ENCODE peak calls at places on chromosomes 13 and 19, in four cellular contexts. One of them, this sample, is unnamed.

GRCh38 chr13:93230466-93230865 is 3.9 kb downstream of the GPC6 start:
- DNase-seq in H1: no peak
- DNase-seq in K562: no peak
- DNase-seq in SK-N-SH: no peak
- DNase-seq in this sample: no peak

GRCh38 chr13:101545521-101545920 is 93.0 kb downstream of the ITGBL1 start:
- DNase-seq in H1: no peak
- DNase-seq in SK-N-SH: no peak
- DNase-seq in K562: no peak
- DNase-seq in this sample: no peak

GRCh38 chr13:29319451-29319850 is 276.0 kb downstream of the SLC7A1 start:
- DNase-seq in SK-N-SH: no peak
- DNase-seq in K562: no peak
- DNase-seq in H1: peak
- DNase-seq in this sample: peak

GRCh38 chr19:8081569-8082550 is 29.3 kb downstream of the CCL25 start:
- DNase-seq in K562: no peak
- DNase-seq in SK-N-SH: no peak
- DNase-seq in H1: no peak
- DNase-seq in this sample: no peak

GRCh38 chr13:61294467-61295186 is 121.0 kb downstream of the PCDH20 start:
- DNase-seq in SK-N-SH: no peak
- DNase-seq in H1: no peak
- DNase-seq in K562: no peak
- DNase-seq in this sample: no peak

GRCh38 chr19:34366670-34367423 is 1.9 kb downstream of the GPI start:
- DNase-seq in K562: peak
- DNase-seq in SK-N-SH: no peak
- DNase-seq in H1: no peak
- DNase-seq in this sample: no peak

GRCh38 chr13:112397108-112397507 is 21.0 kb downstream of the SPACA7 start:
- DNase-seq in K562: no peak
- DNase-seq in SK-N-SH: no peak
- DNase-seq in H1: no peak
- DNase-seq in this sample: no peak

GRCh38 chr13:98142427-98143156 is at the start of gene FARP1:
- DNase-seq in SK-N-SH: peak
- DNase-seq in K562: peak
- DNase-seq in H1: no peak
- DNase-seq in this sample: peak

GRCh38 chr19:7067716-7068115 is 1.8 kb upstream of the ZNF557 start:
- DNase-seq in K562: no peak
- DNase-seq in SK-N-SH: no peak
- DNase-seq in H1: no peak
- DNase-seq in this sample: no peak

GRCh38 chr13:98580420-98580819 is 3.5 kb upstream of the STK24 start:
- DNase-seq in H1: no peak
- DNase-seq in SK-N-SH: no peak
- DNase-seq in K562: no peak
- DNase-seq in this sample: no peak

GRCh38 chr13:41981961-41982723 is 21.2 kb upstream of the VWA8 start:
- DNase-seq in K562: peak
- DNase-seq in SK-N-SH: no peak
- DNase-seq in H1: no peak
- DNase-seq in this sample: no peak

GRCh38 chr13:41588899-41589298 is 131.5 kb downstream of the RGCC start:
- DNase-seq in H1: no peak
- DNase-seq in SK-N-SH: no peak
- DNase-seq in K562: peak
- DNase-seq in this sample: no peak

GRCh38 chr19:16661480-16662034 is 618 bp downstream of the TMEM38A start:
- DNase-seq in SK-N-SH: peak
- DNase-seq in K562: peak
- DNase-seq in H1: no peak
- DNase-seq in this sample: peak

GRCh38 chr13:52353116-52353718 is 52.8 kb downstream of the THSD1 start:
- DNase-seq in K562: no peak
- DNase-seq in SK-N-SH: no peak
- DNase-seq in H1: no peak
- DNase-seq in this sample: no peak

GRCh38 chr19:40588110-40588854 is 11.6 kb downstream of the SHKBP1 start:
- DNase-seq in SK-N-SH: no peak
- DNase-seq in K562: no peak
- DNase-seq in H1: no peak
- DNase-seq in this sample: no peak

GRCh38 chr13:31756346-31756745 is 17.0 kb downstream of the RXFP2 start:
- DNase-seq in K562: no peak
- DNase-seq in SK-N-SH: no peak
- DNase-seq in H1: no peak
- DNase-seq in this sample: no peak

GRCh38 chr13:80605007-80605406 is 264.1 kb upstream of the SPRY2 start:
- DNase-seq in SK-N-SH: no peak
- DNase-seq in K562: no peak
- DNase-seq in H1: no peak
- DNase-seq in this sample: no peak

GRCh38 chr19:38068851-38069250 is 155.2 kb downstream of the DPF1 start:
- DNase-seq in SK-N-SH: no peak
- DNase-seq in H1: no peak
- DNase-seq in K562: no peak
- DNase-seq in this sample: no peak

GRCh38 chr13:109790071-109790470 is 3.7 kb upstream of the IRS2 start:
- DNase-seq in H1: no peak
- DNase-seq in K562: no peak
- DNase-seq in SK-N-SH: no peak
- DNase-seq in this sample: no peak

GRCh38 chr19:7888145-7888825 is at the start of gene LRRC8E:
- DNase-seq in H1: no peak
- DNase-seq in SK-N-SH: peak
- DNase-seq in K562: peak
- DNase-seq in this sample: peak

GRCh38 chr19:38221421-38221820 is 2.6 kb downstream of the DPF1 start:
- DNase-seq in SK-N-SH: no peak
- DNase-seq in K562: no peak
- DNase-seq in H1: no peak
- DNase-seq in this sample: no peak

GRCh38 chr19:35451278-35452096 is 3.4 kb downstream of the FFAR2 start:
- DNase-seq in K562: no peak
- DNase-seq in H1: no peak
- DNase-seq in SK-N-SH: no peak
- DNase-seq in this sample: no peak

GRCh38 chr19:919157-920050 is 2.3 kb downstream of the KISS1R start:
- DNase-seq in K562: no peak
- DNase-seq in H1: no peak
- DNase-seq in SK-N-SH: no peak
- DNase-seq in this sample: peak

GRCh38 chr19:41934849-41935374 is 6.7 kb upstream of the ERFL start:
- DNase-seq in K562: peak
- DNase-seq in H1: peak
- DNase-seq in SK-N-SH: peak
- DNase-seq in this sample: peak

GRCh38 chr19:6979341-6979740 is 41.9 kb downstream of the MBD3L2B start:
- DNase-seq in K562: no peak
- DNase-seq in SK-N-SH: no peak
- DNase-seq in H1: no peak
- DNase-seq in this sample: no peak

GRCh38 chr13:51243832-51244231 is 21.6 kb downstream of the FAM124A start:
- DNase-seq in SK-N-SH: no peak
- DNase-seq in H1: peak
- DNase-seq in K562: no peak
- DNase-seq in this sample: peak

GRCh38 chr13:112032186-112032835 is 34.6 kb upstream of the SOX1 start:
- DNase-seq in H1: no peak
- DNase-seq in SK-N-SH: no peak
- DNase-seq in K562: no peak
- DNase-seq in this sample: no peak

GRCh38 chr13:107867701-107868661 is 347.4 kb downstream of the LIG4 start:
- DNase-seq in K562: peak
- DNase-seq in SK-N-SH: peak
- DNase-seq in H1: no peak
- DNase-seq in this sample: peak

DNA sequence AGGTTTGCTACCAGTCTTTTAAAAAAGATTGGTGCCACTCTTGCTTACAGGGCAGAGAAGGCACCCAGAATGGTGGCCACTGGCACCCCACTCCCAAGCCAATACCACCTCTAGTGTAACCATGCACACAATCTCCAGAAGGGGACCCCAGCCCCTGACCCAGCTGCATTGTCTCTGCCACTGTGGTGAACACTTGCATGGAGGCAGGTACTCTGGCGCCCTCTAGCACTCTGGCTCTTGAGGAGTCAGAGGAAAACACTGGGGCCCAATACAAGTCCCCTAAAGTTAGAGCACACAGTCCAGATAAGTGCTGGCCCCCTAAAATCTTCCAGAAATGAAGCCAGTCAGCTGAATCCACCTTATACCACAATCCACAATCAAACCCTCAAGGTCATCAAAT is 6.0 kb downstream of the ERVV-1 start:
- DNase-seq in K562: no peak
- DNase-seq in H1: peak
- DNase-seq in SK-N-SH: no peak
- DNase-seq in this sample: peak
- TF ChIP-seq TEAD4 in K562: no peak
- TF ChIP-seq TEAD4 in H1: no peak
- TF ChIP-seq TEAD4 in SK-N-SH: no peak
- TF ChIP-seq TEAD4 in this sample: no peak

GRCh38 chr13:39408512-39408911 is 194.5 kb downstream of the LHFPL6 start:
- DNase-seq in H1: no peak
- DNase-seq in K562: no peak
- DNase-seq in SK-N-SH: no peak
- DNase-seq in this sample: no peak

GRCh38 chr13:39407138-39407537 is 195.9 kb downstream of the LHFPL6 start:
- DNase-seq in K562: no peak
- DNase-seq in SK-N-SH: no peak
- DNase-seq in H1: no peak
- DNase-seq in this sample: no peak

GRCh38 chr13:39411501-39411900 is 191.5 kb downstream of the LHFPL6 start:
- DNase-seq in SK-N-SH: no peak
- DNase-seq in H1: no peak
- DNase-seq in K562: no peak
- DNase-seq in this sample: no peak

GRCh38 chr13:39407786-39408185 is 195.2 kb downstream of the LHFPL6 start:
- DNase-seq in K562: no peak
- DNase-seq in SK-N-SH: no peak
- DNase-seq in H1: no peak
- DNase-seq in this sample: no peak

DNA sequence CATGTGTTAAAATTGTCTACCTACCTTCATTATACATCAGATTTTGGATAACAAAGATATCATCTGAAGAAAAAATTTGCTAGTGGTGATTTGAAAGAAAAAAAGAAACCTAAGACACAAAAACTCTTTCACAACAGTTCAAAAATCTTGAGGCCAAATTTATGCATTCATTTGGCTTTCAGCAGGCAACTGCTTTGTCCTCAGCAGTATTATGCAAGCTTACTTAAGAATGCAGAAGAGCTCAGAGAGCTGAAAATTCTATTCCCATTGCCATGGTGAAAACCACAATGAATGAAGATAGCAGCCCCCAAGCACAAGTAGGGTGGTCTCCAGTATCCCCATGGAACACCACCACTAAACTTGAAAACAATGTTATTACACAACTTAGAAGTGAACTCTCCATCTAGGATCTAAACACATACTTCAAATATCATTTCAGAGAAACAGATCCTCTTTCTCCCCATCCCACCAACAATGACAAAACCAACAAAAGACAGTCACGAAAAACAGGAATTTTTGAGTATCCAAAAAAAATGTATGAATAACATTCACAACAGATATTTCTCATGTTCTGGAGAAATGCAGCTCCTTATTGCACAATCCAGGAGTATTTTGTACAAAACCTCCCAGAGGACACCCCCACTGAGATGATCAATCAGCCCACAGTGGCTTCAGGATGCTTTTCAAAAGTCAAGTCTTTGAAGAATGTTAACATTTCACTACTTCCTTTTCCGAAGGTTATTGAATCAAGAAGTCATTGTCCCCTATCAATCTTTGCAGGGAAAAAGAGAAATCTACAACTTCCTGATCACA is 192.7 kb downstream of the LHFPL6 start:
- DNase-seq in SK-N-SH: no peak
- DNase-seq in H1: no peak
- DNase-seq in K562: no peak
- DNase-seq in this sample: no peak
- TF ChIP-seq TEAD4 in SK-N-SH: no peak
- TF ChIP-seq TEAD4 in H1: no peak
- TF ChIP-seq TEAD4 in K562: no peak
- TF ChIP-seq TEAD4 in this sample: no peak

DNA sequence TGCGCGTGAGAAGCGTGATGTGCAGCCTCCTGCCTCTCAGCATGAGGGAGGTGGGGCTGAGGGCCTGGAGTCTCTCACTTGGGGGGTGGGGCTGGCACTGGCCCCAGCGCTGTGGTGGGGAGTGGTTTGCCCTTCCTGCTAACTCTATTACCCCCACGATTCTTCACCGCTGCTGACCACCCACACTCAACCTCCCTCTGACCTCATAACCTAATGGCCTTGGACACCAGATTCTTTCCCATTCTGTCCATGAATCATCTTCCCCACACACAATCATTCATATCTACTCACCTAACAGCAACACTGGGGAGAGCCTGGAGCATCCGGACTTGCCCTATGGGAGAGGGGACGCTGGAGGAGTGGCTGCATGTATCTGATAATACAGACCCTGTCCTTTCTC is 8.7 kb downstream of the CD177 start:
- DNase-seq in SK-N-SH: no peak
- DNase-seq in H1: no peak
- DNase-seq in K562: no peak
- DNase-seq in this sample: no peak
- TF ChIP-seq TEAD4 in SK-N-SH: no peak
- TF ChIP-seq TEAD4 in H1: no peak
- TF ChIP-seq TEAD4 in K562: no peak
- TF ChIP-seq TEAD4 in this sample: no peak

GRCh38 chr19:32812036-32812435 is 57.5 kb downstream of the SLC7A9 start:
- DNase-seq in SK-N-SH: no peak
- DNase-seq in K562: no peak
- DNase-seq in H1: no peak
- DNase-seq in this sample: no peak

GRCh38 chr19:32814624-32815023 is 54.9 kb downstream of the SLC7A9 start:
- DNase-seq in K562: no peak
- DNase-seq in H1: no peak
- DNase-seq in SK-N-SH: no peak
- DNase-seq in this sample: no peak

GRCh38 chr19:32811151-32811550 is 58.4 kb downstream of the SLC7A9 start:
- DNase-seq in SK-N-SH: no peak
- DNase-seq in K562: no peak
- DNase-seq in H1: no peak
- DNase-seq in this sample: no peak

GRCh38 chr19:32814046-32814445 is 55.5 kb downstream of the SLC7A9 start:
- DNase-seq in SK-N-SH: no peak
- DNase-seq in K562: no peak
- DNase-seq in H1: no peak
- DNase-seq in this sample: peak

DNA sequence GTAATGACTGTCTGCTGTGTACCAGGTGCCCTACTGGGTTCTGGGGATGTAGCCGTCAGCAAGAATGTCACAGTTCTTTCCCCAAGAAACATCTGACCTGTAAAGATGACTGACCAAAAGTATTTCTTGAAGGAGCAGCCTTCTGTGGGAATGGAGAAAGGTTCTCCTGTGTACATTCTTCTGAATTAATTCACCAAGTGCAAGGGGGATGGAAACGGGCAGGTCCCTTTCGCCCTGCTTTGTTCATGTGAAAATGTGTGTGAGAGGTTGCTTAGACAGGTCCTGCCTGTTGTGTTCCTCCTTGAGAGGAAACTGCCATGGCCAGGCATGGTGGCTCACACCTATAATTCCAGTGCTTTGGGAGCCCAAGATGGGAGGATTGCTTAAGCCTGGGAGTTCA is 57.0 kb downstream of the SLC7A9 start:
- DNase-seq in K562: no peak
- DNase-seq in SK-N-SH: no peak
- DNase-seq in H1: no peak
- DNase-seq in this sample: no peak
- TF ChIP-seq TEAD4 in K562: no peak
- TF ChIP-seq TEAD4 in SK-N-SH: no peak
- TF ChIP-seq TEAD4 in H1: no peak
- TF ChIP-seq TEAD4 in this sample: no peak